ENCODE peak calls at places on chromosome 22, in four cellular contexts. V, T, S and Q are unnamed samples.

GRCh38 chr22:41565403-41566054 is 4.7 kb downstream of the CSDC2 start:
- DNase-seq in V (no peak), S (no peak), T (peak; percentile 83), Q (no peak)

GRCh38 chr22:19810381-19811141 is 44.1 kb downstream of the GNB1L start:
- DNase-seq in S (no peak), V (no peak), T (peak; percentile 14), Q (no peak)

GRCh38 chr22:24134090-24134846 is 47.0 kb upstream of the SUSD2 start:
- DNase-seq in S (peak; percentile 49), V (peak; percentile 36), T (no peak), Q (no peak)

GRCh38 chr22:46331496-46331895 is 4.0 kb upstream of the TRMU start:
- DNase-seq in S (no peak), V (no peak), T (no peak), Q (no peak)

GRCh38 chr22:23282089-23282501 is 101.8 kb downstream of the BCR start:
- DNase-seq in V (no peak), T (peak; percentile 88), S (no peak), Q (peak; percentile 89)

GRCh38 chr22:41052661-41053490 is 39.5 kb upstream of the EP300 start:
- DNase-seq in T (peak; percentile 20), V (no peak), S (no peak), Q (no peak)

GRCh38 chr22:24105018-24105360 is 76.3 kb upstream of the SUSD2 start:
- DNase-seq in S (no peak), V (no peak), T (no peak), Q (no peak)

GRCh38 chr22:22099833-22100812 is 117.5 kb upstream of the TOP3B start:
- DNase-seq in V (no peak), S (no peak), T (no peak), Q (no peak)

GRCh38 chr22:24156146-24156914 is 25.0 kb upstream of the SUSD2 start:
- DNase-seq in T (no peak), S (peak; percentile 56), V (peak; percentile 35), Q (no peak)

DNA sequence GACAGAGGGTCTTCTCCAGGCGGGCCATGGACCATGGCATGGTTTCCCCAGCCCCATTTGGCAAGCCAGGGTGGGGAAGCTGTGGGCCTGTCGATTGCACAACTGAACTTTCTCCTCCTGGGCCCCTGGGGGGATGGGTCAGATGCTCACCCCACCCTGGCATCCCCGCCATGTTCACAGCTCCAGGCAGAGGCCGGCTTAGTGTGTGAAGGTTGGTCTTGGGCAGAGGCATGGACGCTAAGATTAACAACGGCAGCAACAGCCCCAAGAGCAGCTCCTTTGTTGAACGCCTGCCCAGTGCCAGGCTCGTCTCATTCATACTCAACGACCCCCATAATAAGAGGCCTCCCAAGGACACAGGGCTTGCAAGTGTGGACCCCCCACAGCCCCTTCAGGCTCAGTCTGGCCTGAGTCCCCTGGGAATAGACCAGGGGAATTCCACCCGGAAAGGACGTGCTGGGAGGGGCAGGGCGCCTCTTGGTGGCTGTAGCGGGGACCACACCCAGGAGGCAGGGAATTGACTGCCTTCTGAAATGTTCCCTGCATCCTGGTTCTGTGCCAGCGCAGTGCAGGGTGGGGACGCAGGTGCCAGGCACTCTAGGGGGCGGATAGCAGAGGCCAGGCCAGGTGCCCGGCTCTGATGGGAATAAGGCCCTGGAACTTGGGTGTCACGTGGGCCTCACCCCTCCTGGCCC is 8.3 kb downstream of the TSPO start:
- DNase-seq in S (no peak), V (no peak), T (no peak), Q (no peak)
- H3K4me1 ChIP-seq in S (peaks cover 5% of the 10 kb centered on the region), V (no peaks in the 10 kb centered on the region), T (peaks cover 15% of the 10 kb centered on the region), Q (no peaks in the 10 kb centered on the region)

GRCh38 chr22:29724843-29725242 is 5.0 kb downstream of the CABP7 start:
- DNase-seq in T (no peak), V (no peak), S (no peak), Q (no peak)
- H3K4me1 ChIP-seq in T (peaks cover 10% of the 10 kb centered on the region), V (no peaks in the 10 kb centered on the region), S (no peaks in the 10 kb centered on the region), Q (peaks cover 8% of the 10 kb centered on the region)

GRCh38 chr22:17916226-17916889 is 108.0 kb downstream of the MICAL3 start:
- DNase-seq in T (no peak), V (no peak), S (no peak), Q (no peak)
- H3K4me1 ChIP-seq in T (peaks cover 41% of the 10 kb centered on the region), V (peaks cover 4% of the 10 kb centered on the region), S (peaks cover 29% of the 10 kb centered on the region), Q (peaks cover 46% of the 10 kb centered on the region)

GRCh38 chr22:28819253-28820096 is 19.1 kb upstream of the XBP1 start:
- DNase-seq in T (no peak), V (no peak), S (no peak), Q (no peak)
- H3K4me1 ChIP-seq in T (peaks cover 28% of the 10 kb centered on the region), V (peaks cover 45% of the 10 kb centered on the region), S (peaks cover 63% of the 10 kb centered on the region), Q (peaks cover 11% of the 10 kb centered on the region)

DNA sequence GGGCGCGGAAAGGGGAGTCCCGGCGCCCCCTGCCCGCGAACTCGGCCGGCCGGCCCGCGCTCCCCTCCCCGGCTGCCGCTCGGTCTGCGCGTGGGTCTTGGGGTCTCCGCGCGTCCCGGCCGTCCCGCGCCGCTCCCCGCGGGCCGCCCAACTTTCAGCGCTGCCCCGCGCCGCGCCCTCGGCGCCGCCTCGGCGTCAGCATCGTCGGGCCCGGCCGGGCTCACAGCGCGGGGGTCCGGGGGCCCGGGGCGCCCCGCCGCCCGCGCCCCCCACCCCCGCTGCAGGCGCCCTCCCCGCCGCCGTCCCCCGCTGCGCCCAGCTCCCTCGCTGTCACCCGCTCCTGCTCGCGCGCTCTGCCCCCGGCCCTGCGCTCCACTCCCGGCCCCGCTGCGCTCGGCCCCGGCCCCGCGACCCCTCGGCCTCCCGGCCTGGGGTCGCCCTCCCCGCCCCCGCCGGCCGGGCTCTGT is at the start of gene KCNJ4:
- DNase-seq in S (no peak), T (no peak), V (no peak), Q (no peak)
- H3K4me1 ChIP-seq in S (peaks cover 8% of the 10 kb centered on the region), T (peaks cover 8% of the 10 kb centered on the region), V (peaks cover 10% of the 10 kb centered on the region), Q (peaks cover 25% of the 10 kb centered on the region)

GRCh38 chr22:32686354-32686753 is 115.2 kb upstream of the TIMP3 start:
- DNase-seq in T (no peak), S (no peak), V (no peak), Q (no peak)
- H3K4me1 ChIP-seq in T (no peaks in the 10 kb centered on the region), S (no peaks in the 10 kb centered on the region), V (no peaks in the 10 kb centered on the region), Q (peaks cover 10% of the 10 kb centered on the region)

DNA sequence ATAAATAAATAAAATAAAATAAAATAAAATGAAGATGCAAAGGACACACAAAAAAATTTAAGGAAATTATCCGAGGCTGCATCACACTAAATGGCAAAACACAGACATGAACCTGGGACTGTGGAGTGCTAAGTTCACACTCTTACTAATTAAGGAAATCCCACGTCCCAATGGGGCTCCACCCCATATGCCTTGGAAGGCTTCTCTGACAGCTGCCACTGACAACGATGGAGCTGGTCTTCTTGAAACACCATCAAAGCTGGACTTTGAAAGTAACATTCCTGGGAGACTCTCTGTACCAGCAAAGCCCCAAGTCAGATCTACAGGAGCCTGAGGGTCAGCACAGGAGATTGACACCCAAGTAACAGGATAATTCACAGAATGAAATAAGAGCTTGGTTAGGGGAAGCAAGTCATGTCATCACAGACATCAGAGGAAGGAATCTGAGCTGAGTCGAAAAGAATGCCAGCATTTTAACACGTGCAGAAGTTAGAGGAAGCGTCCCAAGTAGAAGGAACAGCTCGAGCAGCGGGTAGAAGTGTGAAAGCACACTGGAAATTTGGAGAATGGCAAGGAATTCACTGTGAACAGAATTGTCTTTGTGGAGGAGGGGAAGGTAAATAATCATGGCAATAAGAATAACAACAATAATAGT is 13.8 kb downstream of the TPST2 start:
- DNase-seq in S (no peak), V (no peak), T (no peak), Q (no peak)
- H3K4me1 ChIP-seq in S (peaks cover 49% of the 10 kb centered on the region), V (peaks cover 19% of the 10 kb centered on the region), T (peaks cover 15% of the 10 kb centered on the region), Q (no peaks in the 10 kb centered on the region)